ENCODE peak calls at places on chromosomes 11 and 22, in five cellular contexts. G is substantia nigra, U is Daoy, J is lower lobe of right lung, Y is germinal center. K is an unnamed sample.

GRCh38 chr11:67082071-67082791 is 25.6 kb downstream of the RHOD start:
- DNase-seq in G (no peak), U (no peak), J (no peak), Y (no peak), K (no peak)

GRCh38 chr22:24305260-24305692 is 34.6 kb downstream of the SPECC1L start:
- DNase-seq in G (no peak), U (no peak), J (no peak), Y (no peak), K (no peak)

GRCh38 chr22:46114518-46115387 is 35.6 kb upstream of the PPARA start:
- DNase-seq in G (no peak), U (peak), J (no peak), Y (no peak), K (no peak)

GRCh38 chr22:34622602-34623001 is 443.4 kb upstream of the ISX start:
- DNase-seq in G (no peak), U (no peak), J (no peak), Y (no peak), K (no peak)

GRCh38 chr22:37263966-37264887 is 18.1 kb upstream of the CYTH4 start:
- DNase-seq in G (no peak), U (no peak), J (peak), Y (no peak), K (no peak)

GRCh38 chr11:130480166-130480565 is 31.7 kb downstream of the ADAMTS15 start:
- DNase-seq in G (no peak), U (no peak), J (no peak), Y (no peak), K (no peak)

GRCh38 chr11:15889972-15890371 is 466.4 kb downstream of the SOX6 start:
- DNase-seq in G (no peak), U (no peak), J (no peak), Y (no peak), K (no peak)

GRCh38 chr11:123218451-123218850 is 23.4 kb upstream of the CLMP start:
- DNase-seq in G (no peak), U (peak), J (no peak), Y (no peak), K (no peak)

GRCh38 chr11:18778468-18778867 is 13.1 kb downstream of the PTPN5 start:
- DNase-seq in G (no peak), U (no peak), J (no peak), Y (no peak), K (no peak)

GRCh38 chr22:33126881-33127280 is 68.7 kb upstream of the SYN3 start:
- DNase-seq in G (no peak), U (peak), J (no peak), Y (no peak), K (no peak)

GRCh38 chr11:33257160-33257896 is at the start of gene HIPK3:
- DNase-seq in G (peak), U (peak), J (peak), Y (peak), K (peak)

GRCh38 chr11:28820296-28820989 is 712.3 kb downstream of the METTL15 start:
- DNase-seq in G (no peak), U (no peak), J (no peak), Y (no peak), K (no peak)

GRCh38 chr11:26761382-26761781 is 39.5 kb upstream of the SLC5A12 start:
- DNase-seq in G (no peak), U (peak), J (no peak), Y (no peak), K (no peak)

GRCh38 chr11:11732116-11732515 is 109.7 kb upstream of the USP47 start:
- DNase-seq in G (no peak), U (peak), J (no peak), Y (no peak), K (no peak)

GRCh38 chr11:2804701-2805387 is 80.7 kb downstream of the CDKN1C start:
- DNase-seq in G (no peak), U (no peak), J (peak), Y (no peak), K (no peak)

GRCh38 chr11:64649304-64649703 is 58.3 kb downstream of the SLC22A12 start:
- DNase-seq in G (no peak), U (peak), J (no peak), Y (no peak), K (no peak)

GRCh38 chr11:2588809-2589537 is 110.8 kb downstream of the KCNQ1OT1 start:
- DNase-seq in G (no peak), U (peak), J (peak), Y (no peak), K (no peak)

GRCh38 chr11:57502376-57502775 is 13.1 kb downstream of the SLC43A1 start:
- DNase-seq in G (no peak), U (no peak), J (no peak), Y (no peak), K (no peak)

GRCh38 chr22:42214625-42215415 is 55.6 kb downstream of the TCF20 start:
- DNase-seq in G (peak), U (no peak), J (no peak), Y (no peak), K (no peak)

GRCh38 chr11:73648629-73649046 is 2.3 kb downstream of the PLEKHB1 start:
- DNase-seq in G (peak), U (no peak), J (no peak), Y (no peak), K (no peak)

GRCh38 chr11:93727985-93728791 is 13.1 kb downstream of the TAF1D start:
- DNase-seq in G (no peak), U (no peak), J (no peak), Y (no peak), K (no peak)

GRCh38 chr11:107587306-107587979 is 3.5 kb upstream of the ELMOD1 start:
- DNase-seq in G (no peak), U (peak), J (no peak), Y (no peak), K (no peak)

GRCh38 chr11:37422511-37422910 is 824.5 kb upstream of the RAG2 start:
- DNase-seq in G (no peak), U (no peak), J (no peak), Y (no peak), K (no peak)

GRCh38 chr11:122267602-122268001 is 151.6 kb upstream of the BLID start:
- DNase-seq in G (no peak), U (peak), J (no peak), Y (no peak), K (no peak)

GRCh38 chr11:88555018-88555828 is 217.7 kb upstream of the CTSC start:
- DNase-seq in G (no peak), U (peak), J (no peak), Y (no peak), K (no peak)

GRCh38 chr11:40405614-40406013 is 1053.8 kb downstream of the LRRC4C start:
- DNase-seq in G (no peak), U (no peak), J (no peak), Y (no peak), K (no peak)

GRCh38 chr11:65419773-65420481 is 2.7 kb upstream of the NEAT1 start:
- DNase-seq in G (peak), U (peak), J (peak), Y (no peak), K (peak)

GRCh38 chr11:128664286-128664685 is 29.6 kb upstream of the FLI1 start:
- DNase-seq in G (no peak), U (no peak), J (no peak), Y (no peak), K (no peak)

GRCh38 chr11:45025716-45026492 is 75.2 kb upstream of the TP53I11 start:
- DNase-seq in G (peak), U (peak), J (no peak), Y (peak), K (peak)

GRCh38 chr22:31086703-31087330 is 5.7 kb downstream of the SMTN start:
- DNase-seq in G (no peak), U (no peak), J (no peak), Y (no peak), K (no peak)